ENCODE peak calls at places on chromosomes 1 and 21, in seven cellular contexts. K, Y, D, X, S, G and J are unnamed samples.

GRCh38 chr1:25107643-25108010 is 124.7 kb downstream of the SYF2 start:
- DNase-seq in K (no peak), Y (no peak), D (peak; percentile 57), X (no peak), S (no peak), G (no peak), J (no peak)

GRCh38 chr1:156052862-156053769 is 482 bp downstream of the UBQLN4 start:
- DNase-seq in K (no peak), Y (peak; percentile 77), D (peak; percentile 69), X (peak; percentile 71), S (peak; percentile 90), G (peak; percentile 72), J (peak; percentile 44)

GRCh38 chr1:41558761-41559171 is 74.3 kb upstream of the EDN2 start:
- DNase-seq in K (no peak), Y (peak; percentile 84), D (no peak), X (no peak), S (no peak), G (no peak), J (no peak)

GRCh38 chr1:36222481-36223372 is 1.5 kb upstream of the THRAP3 start:
- DNase-seq in K (no peak), Y (peak; percentile 59), D (peak; percentile 22), X (no peak), S (no peak), G (no peak), J (no peak)

GRCh38 chr1:201732351-201732750 is 96.6 kb upstream of the IPO9 start:
- DNase-seq in K (no peak), Y (no peak), D (peak; percentile 67), X (no peak), S (no peak), G (no peak), J (no peak)

GRCh38 chr21:29650561-29651022 is 289.2 kb downstream of the GRIK1 start:
- DNase-seq in K (no peak), Y (no peak), D (no peak), X (no peak), S (no peak), G (no peak), J (no peak)

GRCh38 chr1:93120614-93121013 is 41.5 kb downstream of the MTF2 start:
- DNase-seq in K (no peak), Y (no peak), D (no peak), X (no peak), S (no peak), G (no peak), J (no peak)

GRCh38 chr1:3863231-3863935 is 6.1 kb downstream of the DFFB start:
- DNase-seq in K (no peak), Y (no peak), D (no peak), X (no peak), S (no peak), G (no peak), J (no peak)

GRCh38 chr1:245290836-245291235 is 136.1 kb downstream of the KIF26B start:
- DNase-seq in K (no peak), Y (no peak), D (no peak), X (no peak), S (peak; percentile 39), G (no peak), J (no peak)

GRCh38 chr21:37153193-37153934 is 80.3 kb downstream of the TTC3 start:
- DNase-seq in K (no peak), Y (no peak), D (peak; percentile 88), X (peak; percentile 66), S (peak; percentile 27), G (no peak), J (no peak)

GRCh38 chr1:31788825-31789256 is 24.7 kb upstream of the ADGRB2 start:
- DNase-seq in K (no peak), Y (no peak), D (peak; percentile 83), X (no peak), S (no peak), G (no peak), J (no peak)

GRCh38 chr1:91877574-91878208 is 8.3 kb downstream of the TGFBR3 start:
- DNase-seq in K (no peak), Y (no peak), D (peak; percentile 46), X (no peak), S (no peak), G (no peak), J (no peak)

GRCh38 chr1:174105086-174105485 is 54.2 kb upstream of the RABGAP1L start:
- DNase-seq in K (no peak), Y (no peak), D (no peak), X (no peak), S (no peak), G (no peak), J (no peak)

GRCh38 chr1:17680335-17680734 is 74.8 kb upstream of the ACTL8 start:
- DNase-seq in K (no peak), Y (no peak), D (no peak), X (no peak), S (no peak), G (no peak), J (no peak)

GRCh38 chr1:84998642-84999280 is 1.8 kb upstream of the MCOLN2 start:
- DNase-seq in K (no peak), Y (no peak), D (peak; percentile 10), X (no peak), S (peak; percentile 7), G (no peak), J (no peak)

GRCh38 chr1:91940496-91940895 is 8.7 kb upstream of the BRDT start:
- DNase-seq in K (no peak), Y (no peak), D (no peak), X (no peak), S (no peak), G (no peak), J (no peak)

GRCh38 chr1:212225416-212225815 is 59.8 kb upstream of the PPP2R5A start:
- DNase-seq in K (no peak), Y (no peak), D (no peak), X (no peak), S (no peak), G (no peak), J (no peak)

GRCh38 chr1:157110003-157110402 is 10.4 kb upstream of the ETV3L start:
- DNase-seq in K (no peak), Y (peak; percentile 38), D (no peak), X (no peak), S (no peak), G (no peak), J (no peak)

GRCh38 chr1:99503276-99503747 is 142.6 kb upstream of the PALMD start:
- DNase-seq in K (no peak), Y (no peak), D (peak; percentile 52), X (no peak), S (peak; percentile 8), G (no peak), J (no peak)

GRCh38 chr21:17658931-17659330 is 46.2 kb upstream of the BTG3 start:
- DNase-seq in K (no peak), Y (no peak), D (no peak), X (no peak), S (no peak), G (no peak), J (no peak)

DNA sequence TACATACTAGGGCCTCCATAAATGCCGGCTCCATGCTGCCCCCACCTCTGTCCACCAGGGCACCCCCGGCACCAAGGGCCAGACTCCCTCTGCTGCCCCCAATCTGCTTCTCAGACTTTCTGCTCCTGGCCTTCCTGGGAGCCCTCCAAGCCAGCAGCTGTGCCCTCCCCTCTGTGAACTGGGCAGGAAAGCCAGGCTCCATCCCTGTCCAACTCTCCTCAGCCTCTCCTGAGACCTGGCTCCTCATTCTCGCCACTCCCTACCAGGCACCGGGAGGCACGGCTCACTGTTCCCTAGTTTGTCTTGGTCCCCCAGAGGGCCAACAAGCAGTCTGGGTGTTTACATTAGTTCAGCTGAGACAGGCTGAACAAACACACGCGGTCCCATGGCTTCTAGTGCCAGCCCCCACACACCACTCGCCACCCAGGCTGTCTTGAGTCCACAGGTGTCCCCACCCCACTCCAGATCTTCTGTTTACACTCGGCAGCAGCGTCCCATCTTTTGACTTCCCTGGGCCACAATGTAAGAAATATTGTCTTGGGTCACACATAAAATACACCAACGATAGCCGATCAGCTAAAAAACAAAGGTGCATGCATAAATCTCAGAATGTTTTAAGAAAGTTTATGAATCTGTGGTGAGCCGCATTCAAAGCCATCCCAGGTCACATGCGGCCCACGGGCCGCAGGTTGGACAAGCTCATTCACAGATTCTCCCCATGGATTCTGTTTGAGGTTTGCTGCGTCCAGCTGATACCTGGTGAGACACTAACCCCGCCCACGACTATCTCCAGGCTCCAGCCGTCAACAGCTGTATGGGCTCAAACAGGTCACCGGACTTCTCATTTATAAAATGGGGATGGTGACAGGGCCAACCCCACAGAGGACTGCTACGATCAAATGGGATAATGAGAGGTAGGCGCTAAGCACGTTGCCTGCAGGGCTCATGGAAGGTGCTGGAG is 29.5 kb upstream of the ECE1 start:
- DNase-seq in K (no peak), Y (peak; percentile 96), D (no peak), X (no peak), S (no peak), G (no peak), J (no peak)
- H3K27ac ChIP-seq in K (peak overlapping the region; percentile 94), Y (peak overlapping the region; percentile 94), D (peak overlapping the region; percentile 33), X (peak overlapping the region; percentile 93), S (peak overlapping the region; percentile 91), G (no peak overlapping the region), J (peak overlapping the region; percentile 94)

DNA sequence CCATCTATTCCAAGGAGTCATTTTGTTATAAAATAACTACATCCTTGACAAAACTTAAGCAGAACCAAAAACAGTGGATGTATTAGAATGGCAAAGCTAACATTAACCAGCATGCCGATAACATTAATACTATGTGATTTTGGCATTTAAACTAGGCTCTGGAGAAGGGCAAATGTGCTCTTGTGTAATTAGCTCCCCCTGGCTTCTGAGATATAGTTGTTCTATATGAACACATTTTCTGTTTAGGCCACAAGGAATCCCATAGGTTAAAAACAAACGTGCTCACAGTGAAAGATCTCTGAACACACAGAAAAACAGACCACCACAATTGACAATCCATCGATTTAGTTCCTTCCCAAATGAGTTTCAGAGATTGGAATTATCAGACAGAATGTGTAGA is 57.4 kb upstream of the TARS2 start:
- DNase-seq in K (no peak), Y (no peak), D (peak; percentile 7), X (no peak), S (peak; percentile 7), G (no peak), J (no peak)
- TF ChIP-seq CTCF in K (no peak), Y (no peak), D (no peak), X (no peak), S (peak; percentile 29), G (peak; percentile 10), J (peak; percentile 6)

DNA sequence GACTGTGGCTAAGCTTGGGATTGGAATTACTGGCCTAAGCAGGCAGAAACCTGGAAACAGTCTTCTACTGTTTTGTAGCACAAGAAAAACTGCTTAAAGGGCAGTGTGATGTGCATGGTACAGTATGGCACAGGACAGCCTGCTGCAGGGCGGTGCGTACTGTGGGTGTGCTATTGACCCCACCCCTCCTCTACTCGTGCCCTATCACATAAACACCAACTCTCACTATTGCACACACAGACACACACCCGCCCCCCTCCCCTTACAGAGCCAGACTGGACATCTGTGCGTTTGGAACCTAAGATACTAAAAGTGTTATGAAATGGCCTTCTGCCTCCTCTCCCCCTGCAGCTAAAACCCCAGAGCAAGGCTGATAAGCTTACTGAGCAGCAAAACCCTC is 355.9 kb upstream of the LYPLAL1 start:
- DNase-seq in K (no peak), Y (no peak), D (peak; percentile 5), X (peak; percentile 16), S (peak; percentile 37), G (no peak), J (no peak)
- H3K4me1 ChIP-seq in K (no peaks in the 10 kb centered on the region), Y (peaks cover 11% of the 10 kb centered on the region), D (peaks cover 4% of the 10 kb centered on the region), X (no peaks in the 10 kb centered on the region), S (peaks cover 5% of the 10 kb centered on the region), G (peaks cover 18% of the 10 kb centered on the region), J (no peaks in the 10 kb centered on the region)

DNA sequence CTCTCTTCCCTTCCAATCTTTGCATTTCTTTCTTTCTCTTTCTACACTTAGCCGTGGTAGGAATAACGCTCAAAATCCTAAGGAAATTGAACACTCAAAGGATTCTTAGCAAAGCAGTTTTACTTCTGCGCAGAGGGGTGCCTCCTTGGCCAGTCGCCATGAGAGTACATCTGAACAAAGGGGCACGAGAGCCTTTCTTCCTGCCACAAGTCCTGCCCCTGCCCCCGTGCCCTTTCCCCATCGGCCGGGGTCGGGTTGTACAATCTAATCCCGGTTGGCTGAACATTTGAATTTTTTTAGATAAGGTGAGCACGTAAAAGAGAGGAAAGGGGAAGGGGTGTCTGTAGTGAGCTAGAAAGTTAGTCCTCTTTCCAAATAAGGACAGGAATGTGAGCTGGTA is 28.6 kb upstream of the COL6A1 start:
- DNase-seq in K (no peak), Y (no peak), D (no peak), X (no peak), S (no peak), G (no peak), J (no peak)
- H3K27ac ChIP-seq in K (peak overlapping the region; percentile 93), Y (peak overlapping the region; percentile 89), D (no peak overlapping the region), X (peak overlapping the region; percentile 82), S (peak overlapping the region; percentile 79), G (no peak overlapping the region), J (peak overlapping the region; percentile 73)